ENCODE peak calls at places on chromosomes 1 and 21, in six cellular contexts. G, B, R, H, Y and L are unnamed samples.

GRCh38 chr1:236282159-236282716 is 480 bp upstream of the ERO1B start:
- DNase-seq in G (no peak), B (peak; percentile 2), R (no peak), H (peak; percentile 34), Y (no peak), L (no peak)

GRCh38 chr1:153400244-153400643 is 9.4 kb upstream of the S100A8 start:
- DNase-seq in G (no peak), B (peak; percentile 1), R (no peak), H (no peak), Y (no peak), L (no peak)

GRCh38 chr1:25758466-25759070 is 41.4 kb upstream of the SELENON start:
- DNase-seq in G (peak; percentile 73), B (no peak), R (no peak), H (no peak), Y (no peak), L (no peak)

GRCh38 chr1:40997096-40997495 is 17.6 kb downstream of the CTPS1 start:
- DNase-seq in G (no peak), B (no peak), R (no peak), H (no peak), Y (no peak), L (no peak)

GRCh38 chr1:31231802-31232201 is 7.9 kb downstream of the NKAIN1 start:
- DNase-seq in G (no peak), B (no peak), R (no peak), H (no peak), Y (no peak), L (no peak)

GRCh38 chr1:89044970-89045695 is 19.9 kb downstream of the GBP1 start:
- DNase-seq in G (no peak), B (no peak), R (no peak), H (no peak), Y (peak; percentile 72), L (no peak)

GRCh38 chr1:33257388-33257758 is 1.1 kb downstream of the ZNF362 start:
- DNase-seq in G (no peak), B (no peak), R (no peak), H (no peak), Y (no peak), L (no peak)

GRCh38 chr1:180881806-180882509 is 30.7 kb upstream of the KIAA1614 start:
- DNase-seq in G (no peak), B (peak; percentile 74), R (no peak), H (no peak), Y (peak; percentile 71), L (no peak)

GRCh38 chr21:21196848-21197247 is 198.6 kb downstream of the NCAM2 start:
- DNase-seq in G (no peak), B (no peak), R (no peak), H (no peak), Y (no peak), L (no peak)

GRCh38 chr1:163170975-163171676 is 31.6 kb downstream of the RGS5 start:
- DNase-seq in G (no peak), B (peak; percentile 62), R (no peak), H (no peak), Y (no peak), L (no peak)

GRCh38 chr1:182608850-182609610 is 4.8 kb upstream of the RGS16 start:
- DNase-seq in G (no peak), B (no peak), R (no peak), H (no peak), Y (peak; percentile 47), L (no peak)

GRCh38 chr1:61139324-61140055 is 57.1 kb downstream of the NFIA start:
- DNase-seq in G (no peak), B (peak; percentile 45), R (no peak), H (no peak), Y (no peak), L (no peak)

GRCh38 chr1:89821322-89822108 is 683 bp downstream of the LRRC8D start:
- DNase-seq in G (peak; percentile 57), B (peak; percentile 20), R (peak; percentile 51), H (peak; percentile 67), Y (peak; percentile 82), L (no peak)

GRCh38 chr1:178189814-178190213 is 95.9 kb downstream of the RASAL2 start:
- DNase-seq in G (peak; percentile 10), B (peak; percentile 33), R (no peak), H (peak; percentile 56), Y (peak; percentile 50), L (no peak)

GRCh38 chr1:204692852-204693356 is 7.4 kb upstream of the LRRN2 start:
- DNase-seq in G (no peak), B (no peak), R (no peak), H (no peak), Y (no peak), L (no peak)

GRCh38 chr1:156883919-156884318 is 9.6 kb upstream of the PEAR1 start:
- DNase-seq in G (no peak), B (no peak), R (no peak), H (no peak), Y (no peak), L (no peak)

GRCh38 chr1:61853545-61853944 is 111.3 kb downstream of the PATJ start:
- DNase-seq in G (no peak), B (peak; percentile 54), R (no peak), H (no peak), Y (peak; percentile 13), L (no peak)

GRCh38 chr1:203327684-203328457 is 22.6 kb downstream of the BTG2 start:
- DNase-seq in G (no peak), B (peak; percentile 64), R (peak; percentile 63), H (peak; percentile 79), Y (peak; percentile 75), L (no peak)

GRCh38 chr1:67677925-67678324 is 7.1 kb upstream of the GADD45A start:
- DNase-seq in G (no peak), B (no peak), R (no peak), H (no peak), Y (no peak), L (no peak)

GRCh38 chr21:43318841-43319781 is 107.8 kb downstream of the SIK1 start:
- DNase-seq in G (peak; percentile 14), B (peak; percentile 59), R (no peak), H (no peak), Y (peak; percentile 72), L (no peak)

GRCh38 chr1:151542710-151543129 is 2.6 kb downstream of the TUFT1 start:
- DNase-seq in G (peak; percentile 22), B (peak; percentile 84), R (no peak), H (no peak), Y (peak; percentile 41), L (peak; percentile 84)

GRCh38 chr1:45246760-45247159 is 40.4 kb upstream of the ZSWIM5 start:
- DNase-seq in G (no peak), B (peak; percentile 66), R (no peak), H (no peak), Y (peak; percentile 43), L (peak; percentile 90)

DNA sequence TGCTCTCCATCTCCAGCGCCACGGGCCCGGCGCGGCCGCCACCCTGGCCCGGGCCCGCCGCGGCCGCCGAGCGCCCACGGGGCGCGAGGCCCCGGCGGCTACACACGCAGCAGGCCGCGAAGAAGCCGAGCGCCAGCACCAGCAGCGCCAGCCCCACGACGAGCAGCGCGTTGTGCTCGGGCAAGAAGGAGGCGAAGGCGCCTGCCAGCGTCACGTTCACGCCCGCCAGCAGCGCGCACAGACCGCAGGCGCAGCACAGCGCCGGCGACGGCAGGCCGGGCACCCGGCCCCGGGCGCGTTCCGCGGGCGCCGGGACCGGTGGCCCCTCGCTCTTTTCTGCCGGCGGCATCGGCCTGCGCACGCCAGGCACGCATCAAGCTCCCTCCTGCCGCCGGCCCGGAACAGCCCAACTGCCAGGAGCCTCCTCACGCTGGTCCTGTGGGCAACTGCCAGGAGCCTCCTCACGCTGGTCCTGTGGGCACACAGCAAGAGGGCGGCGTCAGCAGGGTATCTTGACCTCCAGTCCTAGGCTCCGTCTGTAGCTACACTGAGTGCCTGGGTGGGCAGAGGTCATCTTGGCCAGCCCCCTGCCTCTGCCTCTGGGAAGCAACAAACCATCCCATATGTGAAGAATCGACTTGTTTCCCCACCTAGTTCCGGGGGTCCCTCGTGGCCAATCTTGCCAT is 18.1 kb downstream of the KNCN start:
- DNase-seq in G (peak; percentile 22), B (peak; percentile 31), R (peak; percentile 41), H (peak; percentile 54), Y (peak; percentile 64), L (no peak)
- H3K4me3 ChIP-seq in G (no peak overlapping the region), B (no peak overlapping the region), R (peak overlapping the region; percentile 62), H (peak overlapping the region; percentile 49), Y (no peak overlapping the region), L (peak overlapping the region; percentile 23)

GRCh38 chr1:35882945-35883680 is at the start of gene AGO1:
- DNase-seq in G (peak; percentile 95), B (peak; percentile 90), R (peak; percentile 94), H (peak; percentile 94), Y (peak; percentile 97), L (peak; percentile 37)

GRCh38 chr1:35881850-35882273 is 1.1 kb upstream of the AGO1 start:
- DNase-seq in G (no peak), B (no peak), R (no peak), H (no peak), Y (no peak), L (no peak)

GRCh38 chr1:35884934-35885333 is 1.9 kb downstream of the AGO1 start:
- DNase-seq in G (no peak), B (no peak), R (no peak), H (no peak), Y (no peak), L (no peak)

GRCh38 chr1:35883681-35884155 is 709 bp downstream of the AGO1 start:
- DNase-seq in G (peak; percentile 60), B (peak; percentile 20), R (peak; percentile 40), H (peak; percentile 57), Y (peak; percentile 82), L (no peak)

GRCh38 chr1:35882586-35882944 is 444 bp upstream of the AGO1 start:
- DNase-seq in G (no peak), B (no peak), R (no peak), H (no peak), Y (no peak), L (no peak)
- H3K4me3 ChIP-seq in G (no peak overlapping the region), B (no peak overlapping the region), R (peak overlapping the region; percentile 85), H (peak overlapping the region; percentile 82), Y (no peak overlapping the region), L (peak overlapping the region; percentile 76)

DNA sequence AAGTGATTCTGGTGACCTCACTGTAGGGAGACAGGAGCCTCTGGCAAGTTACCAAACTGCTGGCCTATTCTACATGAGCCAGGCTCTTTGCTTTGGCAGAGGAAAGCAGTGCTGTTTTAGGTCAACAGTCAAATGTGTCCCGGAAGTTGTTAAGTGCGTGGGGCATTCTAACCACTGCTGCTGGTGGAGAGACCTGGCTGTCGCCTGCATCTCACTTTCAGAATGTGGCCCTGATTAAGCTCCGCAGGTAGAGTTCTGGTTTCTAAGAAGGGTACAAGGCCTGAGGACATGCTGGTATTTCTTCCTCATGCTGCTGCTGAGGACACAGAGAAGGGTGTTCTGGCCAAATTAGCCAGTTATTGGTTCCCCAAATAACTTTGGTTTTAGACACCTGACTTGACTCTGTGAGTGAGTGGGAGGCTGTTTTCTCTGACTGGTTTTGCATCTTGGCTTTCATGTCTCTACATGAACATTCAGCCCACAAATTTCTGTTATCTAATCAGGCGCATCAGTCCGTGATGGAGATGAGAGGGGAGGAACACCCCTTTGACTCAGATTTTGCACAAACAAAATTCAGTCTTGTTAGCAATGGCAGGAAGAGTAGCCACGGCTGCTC is 120.8 kb downstream of the LMO4 start:
- DNase-seq in G (peak; percentile 83), B (peak; percentile 5), R (peak; percentile 36), H (no peak), Y (peak; percentile 22), L (no peak)
- H3K4me3 ChIP-seq in G (no peak overlapping the region), B (no peak overlapping the region), R (no peak overlapping the region), H (no peak overlapping the region), Y (no peak overlapping the region), L (no peak overlapping the region)

DNA sequence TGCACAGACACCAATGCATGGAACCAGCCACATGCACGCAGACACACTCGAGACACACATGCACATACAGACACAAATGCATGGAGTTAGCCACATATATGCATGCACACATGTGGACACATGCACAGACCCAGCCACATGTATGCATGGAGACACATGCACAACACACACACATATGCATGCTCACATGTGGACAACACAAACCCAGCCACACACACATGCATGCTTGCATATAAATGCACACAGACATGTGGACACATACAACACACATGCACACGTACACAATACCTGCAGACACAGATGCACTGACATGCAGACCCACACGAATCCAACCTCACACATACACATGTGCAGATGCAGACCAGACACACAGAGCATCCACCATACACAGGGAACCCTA is 31.1 kb downstream of the WNT9A start:
- DNase-seq in G (no peak), B (no peak), R (no peak), H (no peak), Y (no peak), L (no peak)
- H3K4me3 ChIP-seq in G (no peak overlapping the region), B (no peak overlapping the region), R (no peak overlapping the region), H (no peak overlapping the region), Y (no peak overlapping the region), L (no peak overlapping the region)